ENCODE peak calls at places on chromosomes 11 and 22, in seven cellular contexts. One of them, this sample, is unnamed.
A peak's percentile ranks its signal among the peaks of the same experiment; 100 is the strongest.

GRCh38 chr22:45376009-45376408 is 37.4 kb downstream of the SMC1B start:
- DNase-seq in cardiac muscle cell: no peak
- DNase-seq in left lung: no peak
- DNase-seq in body of pancreas: no peak
- DNase-seq in thyroid gland: no peak
- DNase-seq in transverse colon: no peak
- DNase-seq in left ventricle myocardium inferior: no peak
- DNase-seq in this sample: no peak

GRCh38 chr11:36126703-36127102 is 162.5 kb downstream of the COMMD9 start:
- DNase-seq in thyroid gland: no peak
- DNase-seq in cardiac muscle cell: no peak
- DNase-seq in transverse colon: no peak
- DNase-seq in body of pancreas: no peak
- DNase-seq in left ventricle myocardium inferior: no peak
- DNase-seq in left lung: no peak
- DNase-seq in this sample: peak; percentile 70

GRCh38 chr11:28442113-28442512 is 333.9 kb downstream of the METTL15 start:
- DNase-seq in body of pancreas: no peak
- DNase-seq in left lung: no peak
- DNase-seq in thyroid gland: no peak
- DNase-seq in left ventricle myocardium inferior: no peak
- DNase-seq in cardiac muscle cell: no peak
- DNase-seq in transverse colon: no peak
- DNase-seq in this sample: no peak

GRCh38 chr22:22348815-22349454 is 104.3 kb downstream of the VPREB1 start:
- DNase-seq in left ventricle myocardium inferior: no peak
- DNase-seq in thyroid gland: no peak
- DNase-seq in left lung: no peak
- DNase-seq in cardiac muscle cell: no peak
- DNase-seq in body of pancreas: no peak
- DNase-seq in transverse colon: no peak
- DNase-seq in this sample: no peak

GRCh38 chr22:49014227-49015201 is 813.2 kb downstream of the BRD1 start:
- DNase-seq in body of pancreas: peak; percentile 6
- DNase-seq in left ventricle myocardium inferior: no peak
- DNase-seq in left lung: no peak
- DNase-seq in thyroid gland: no peak
- DNase-seq in transverse colon: no peak
- DNase-seq in cardiac muscle cell: no peak
- DNase-seq in this sample: no peak

GRCh38 chr11:8792636-8793035 is 110.0 kb downstream of the RPL27A start:
- DNase-seq in transverse colon: no peak
- DNase-seq in cardiac muscle cell: no peak
- DNase-seq in body of pancreas: no peak
- DNase-seq in thyroid gland: no peak
- DNase-seq in left lung: no peak
- DNase-seq in left ventricle myocardium inferior: no peak
- DNase-seq in this sample: no peak

GRCh38 chr11:94129505-94130335 is 1.1 kb downstream of the PANX1 start:
- DNase-seq in cardiac muscle cell: no peak
- DNase-seq in transverse colon: peak; percentile 90
- DNase-seq in body of pancreas: peak; percentile 34
- DNase-seq in left lung: no peak
- DNase-seq in thyroid gland: no peak
- DNase-seq in left ventricle myocardium inferior: no peak
- DNase-seq in this sample: no peak

GRCh38 chr11:131052367-131052766 is 136.1 kb upstream of the SNX19 start:
- DNase-seq in thyroid gland: no peak
- DNase-seq in transverse colon: no peak
- DNase-seq in left ventricle myocardium inferior: no peak
- DNase-seq in cardiac muscle cell: no peak
- DNase-seq in body of pancreas: no peak
- DNase-seq in left lung: no peak
- DNase-seq in this sample: no peak

GRCh38 chr22:30497466-30498150 is 7.9 kb downstream of the SEC14L4 start:
- DNase-seq in transverse colon: no peak
- DNase-seq in thyroid gland: no peak
- DNase-seq in left ventricle myocardium inferior: no peak
- DNase-seq in body of pancreas: no peak
- DNase-seq in cardiac muscle cell: no peak
- DNase-seq in left lung: no peak
- DNase-seq in this sample: no peak

GRCh38 chr11:15918212-15918611 is 438.1 kb downstream of the SOX6 start:
- DNase-seq in left ventricle myocardium inferior: no peak
- DNase-seq in thyroid gland: no peak
- DNase-seq in transverse colon: no peak
- DNase-seq in cardiac muscle cell: no peak
- DNase-seq in left lung: no peak
- DNase-seq in body of pancreas: no peak
- DNase-seq in this sample: no peak

GRCh38 chr11:92306966-92307504 is 82.4 kb downstream of the FAT3 start:
- DNase-seq in thyroid gland: no peak
- DNase-seq in body of pancreas: no peak
- DNase-seq in transverse colon: no peak
- DNase-seq in left ventricle myocardium inferior: no peak
- DNase-seq in left lung: no peak
- DNase-seq in cardiac muscle cell: no peak
- DNase-seq in this sample: no peak

DNA sequence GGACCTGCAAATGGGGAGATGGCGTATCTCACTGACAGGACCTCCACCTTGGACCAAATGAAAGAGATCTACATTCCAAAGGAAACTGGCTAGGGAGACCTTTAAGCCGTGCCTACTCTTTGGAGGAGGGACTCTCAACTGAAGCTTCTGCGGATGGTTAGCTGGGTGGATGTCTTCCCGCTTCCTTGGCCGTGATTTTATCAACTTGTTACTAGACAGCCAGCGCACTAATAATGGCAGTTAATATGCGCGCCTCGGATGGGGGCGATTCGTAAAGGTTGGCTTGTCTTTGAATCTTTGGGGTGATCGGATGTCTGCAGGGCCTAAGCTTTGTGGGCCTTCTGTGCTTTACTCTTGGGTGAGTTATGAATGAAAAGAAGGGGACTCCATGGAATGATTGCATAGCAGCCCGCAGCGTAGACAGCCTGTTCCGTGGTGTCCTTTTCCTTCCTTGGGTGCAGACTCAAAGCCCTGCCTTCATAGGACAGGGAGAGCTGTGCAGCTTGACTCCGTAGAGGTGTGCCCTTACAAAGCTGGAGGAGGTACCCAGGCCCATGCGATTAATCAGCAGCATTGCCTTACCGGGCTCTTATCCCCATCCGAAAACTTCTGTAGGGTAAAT is 1.5 kb downstream of the ZNRF3 start:
- DNase-seq in thyroid gland: no peak
- DNase-seq in left ventricle myocardium inferior: no peak
- DNase-seq in left lung: no peak
- DNase-seq in cardiac muscle cell: no peak
- DNase-seq in body of pancreas: no peak
- DNase-seq in transverse colon: no peak
- DNase-seq in this sample: no peak
- H3K4me3 ChIP-seq in thyroid gland: no peak overlapping the region
- H3K4me3 ChIP-seq in left ventricle myocardium inferior: peak overlapping the region; percentile 78
- H3K4me3 ChIP-seq in left lung: peak overlapping the region; percentile 60
- H3K4me3 ChIP-seq in cardiac muscle cell: peak overlapping the region; percentile 81
- H3K4me3 ChIP-seq in body of pancreas: no peak overlapping the region
- H3K4me3 ChIP-seq in transverse colon: no peak overlapping the region
- H3K4me3 ChIP-seq in this sample: peak overlapping the region; percentile 60

DNA sequence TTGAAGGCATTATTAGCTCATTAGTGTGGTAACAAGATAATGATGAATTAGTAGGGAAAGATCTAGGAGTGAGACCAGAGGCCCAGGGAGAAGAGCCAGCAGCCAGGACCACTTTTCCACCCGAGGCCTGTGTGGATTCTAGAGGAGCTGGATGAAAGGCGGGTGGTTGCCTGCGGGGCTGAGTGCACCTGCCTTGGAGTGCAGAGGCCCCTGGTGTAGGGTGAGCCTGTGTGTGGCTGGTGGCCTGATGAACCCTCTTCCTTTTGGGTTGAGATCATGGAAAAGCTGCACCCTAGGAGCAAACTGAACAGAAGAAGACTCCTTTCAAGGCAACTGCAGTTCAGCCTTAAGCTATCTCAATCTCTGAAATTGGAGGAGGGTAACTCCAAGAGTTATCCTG is 5.9 kb upstream of the TP53AIP1 start:
- DNase-seq in body of pancreas: no peak
- DNase-seq in thyroid gland: no peak
- DNase-seq in left ventricle myocardium inferior: no peak
- DNase-seq in left lung: no peak
- DNase-seq in cardiac muscle cell: peak; percentile 67
- DNase-seq in transverse colon: no peak
- DNase-seq in this sample: no peak
- TF ChIP-seq CTCF in body of pancreas: peak; percentile 4
- TF ChIP-seq CTCF in thyroid gland: no peak
- TF ChIP-seq CTCF in left ventricle myocardium inferior: peak; percentile 47
- TF ChIP-seq CTCF in left lung: no peak
- TF ChIP-seq CTCF in cardiac muscle cell: peak; percentile 16
- TF ChIP-seq CTCF in transverse colon: no peak
- TF ChIP-seq CTCF in this sample: peak; percentile 29

DNA sequence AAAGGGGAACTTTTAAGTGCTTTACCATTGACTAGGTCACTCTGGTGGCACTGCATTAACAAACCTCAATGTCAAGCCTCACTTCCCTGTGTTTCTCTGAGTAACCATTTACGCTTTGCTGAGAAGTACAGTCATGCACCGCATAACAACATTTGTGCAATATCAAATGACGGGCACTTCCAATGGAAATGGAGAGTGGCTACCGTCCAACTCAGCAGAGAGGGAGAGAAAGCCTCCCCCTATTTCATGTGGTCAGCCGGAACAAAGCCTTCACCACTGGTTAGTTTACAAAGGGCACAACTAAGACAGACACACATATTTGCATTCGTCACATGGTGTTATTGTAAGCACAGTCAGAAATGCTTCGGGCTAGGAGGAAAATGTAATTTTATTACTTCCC is 117.3 kb downstream of the RASSF10 start:
- DNase-seq in thyroid gland: peak; percentile 60
- DNase-seq in transverse colon: no peak
- DNase-seq in left lung: no peak
- DNase-seq in cardiac muscle cell: no peak
- DNase-seq in body of pancreas: no peak
- DNase-seq in left ventricle myocardium inferior: no peak
- DNase-seq in this sample: peak; percentile 94
- H3K4me3 ChIP-seq in thyroid gland: no peak overlapping the region
- H3K4me3 ChIP-seq in transverse colon: no peak overlapping the region
- H3K4me3 ChIP-seq in left lung: no peak overlapping the region
- H3K4me3 ChIP-seq in cardiac muscle cell: no peak overlapping the region
- H3K4me3 ChIP-seq in body of pancreas: no peak overlapping the region
- H3K4me3 ChIP-seq in left ventricle myocardium inferior: no peak overlapping the region
- H3K4me3 ChIP-seq in this sample: no peak overlapping the region

GRCh38 chr22:38104084-38104483 is 6.4 kb downstream of the BAIAP2L2 start:
- DNase-seq in left ventricle myocardium inferior: no peak
- DNase-seq in transverse colon: no peak
- DNase-seq in left lung: no peak
- DNase-seq in cardiac muscle cell: peak; percentile 44
- DNase-seq in body of pancreas: no peak
- DNase-seq in thyroid gland: no peak
- DNase-seq in this sample: peak; percentile 49
- TF ChIP-seq CTCF in left ventricle myocardium inferior: peak; percentile 44
- TF ChIP-seq CTCF in transverse colon: peak; percentile 24
- TF ChIP-seq CTCF in left lung: no peak
- TF ChIP-seq CTCF in cardiac muscle cell: peak; percentile 41
- TF ChIP-seq CTCF in body of pancreas: peak; percentile 4
- TF ChIP-seq CTCF in thyroid gland: no peak
- TF ChIP-seq CTCF in this sample: peak; percentile 68

This sample was measured in choroid plexus epithelial cell.